ENCODE peak calls at places on chromosomes 5 and 9, in nine cellular contexts. C is endothelial cell; Q is NCI-H345; K is foreskin fibroblast; W is naive thymus-derived CD8-positive, alpha-beta T cell; Z is amniotic stem cell; E is GM23338; S is dorsolateral prefrontal cortex; M is psoas muscle. T is an unnamed sample.

GRCh38 chr9:79470957-79471356 is 100.8 kb upstream of the TLE4 start:
- DNase-seq in Q (no peak), C (no peak), W (no peak), M (no peak), Z (no peak), S (no peak), K (no peak), E (no peak), T (no peak)

GRCh38 chr9:94086468-94086867 is 2.2 kb downstream of the PTPDC1 start:
- DNase-seq in M (no peak), Q (no peak), C (no peak), W (no peak), Z (no peak), E (no peak), K (peak), S (no peak), T (no peak)

GRCh38 chr9:33187519-33188218 is 20.5 kb upstream of the B4GALT1 start:
- DNase-seq in Q (no peak), K (peak), C (no peak), E (no peak), S (peak), Z (no peak), M (peak), W (no peak), T (no peak)

GRCh38 chr9:88528356-88528755 is 6.6 kb upstream of the NXNL2 start:
- DNase-seq in C (no peak), E (no peak), Z (no peak), M (no peak), W (no peak), S (no peak), Q (no peak), K (no peak), T (no peak)

GRCh38 chr5:124235031-124235562 is 511.3 kb downstream of the ZNF608 start:
- DNase-seq in W (no peak), S (no peak), Q (no peak), E (peak), K (no peak), Z (no peak), M (no peak), C (no peak), T (no peak)

GRCh38 chr9:97983524-97984187 is 515 bp downstream of the ANP32B start:
- DNase-seq in S (peak), Q (peak), Z (no peak), C (peak), M (peak), W (peak), K (peak), E (peak), T (no peak)

GRCh38 chr5:73862796-73863195 is 236.8 kb downstream of the ARHGEF28 start:
- DNase-seq in K (no peak), M (no peak), C (no peak), S (no peak), Z (no peak), W (no peak), Q (no peak), E (no peak), T (no peak)

GRCh38 chr5:56172225-56172624 is 60.9 kb downstream of the ANKRD55 start:
- DNase-seq in C (no peak), S (no peak), Q (no peak), K (no peak), E (no peak), M (no peak), Z (no peak), W (no peak), T (no peak)

GRCh38 chr5:132225165-132226032 is 2.3 kb downstream of the P4HA2 start:
- DNase-seq in E (no peak), K (peak), Q (peak), M (peak), W (peak), Z (peak), C (no peak), S (peak), T (no peak)

GRCh38 chr9:128927731-128928411 is 7.1 kb downstream of the PHYHD1 start:
- DNase-seq in Z (no peak), C (peak), S (peak), K (peak), E (peak), W (peak), Q (peak), M (peak), T (no peak)

GRCh38 chr9:132472599-132472998 is 62.6 kb downstream of the CFAP77 start:
- DNase-seq in S (no peak), K (no peak), M (no peak), Z (no peak), E (no peak), C (no peak), Q (peak), W (no peak), T (no peak)

GRCh38 chr5:56715996-56716395 is 99.4 kb upstream of the MAP3K1 start:
- DNase-seq in E (no peak), Z (no peak), W (no peak), Q (no peak), S (no peak), M (no peak), K (no peak), C (no peak), T (no peak)

GRCh38 chr9:14321517-14322125 is 7.7 kb upstream of the NFIB start:
- DNase-seq in Z (no peak), Q (no peak), K (no peak), C (no peak), M (no peak), W (no peak), S (no peak), E (peak), T (no peak)

GRCh38 chr9:98310752-98311392 is 55.4 kb upstream of the TBC1D2 start:
- DNase-seq in W (no peak), Q (no peak), M (no peak), S (no peak), Z (no peak), K (peak), E (no peak), C (no peak), T (no peak)

GRCh38 chr5:1763960-1764605 is 35.6 kb downstream of the MRPL36 start:
- DNase-seq in M (no peak), E (no peak), K (peak), W (no peak), C (no peak), S (no peak), Q (no peak), Z (no peak), T (no peak)

GRCh38 chr5:52043543-52043942 is 660.3 kb downstream of the ISL1 start:
- DNase-seq in S (no peak), C (no peak), Q (peak), W (no peak), K (no peak), E (peak), Z (no peak), M (no peak), T (no peak)

GRCh38 chr5:111389390-111390082 is 122.8 kb downstream of the STARD4 start:
- DNase-seq in W (no peak), K (peak), M (no peak), S (no peak), Z (no peak), Q (no peak), C (no peak), E (no peak), T (peak)

GRCh38 chr9:135619599-135619886 is 19.8 kb downstream of the GLT6D1 start:
- DNase-seq in K (no peak), E (no peak), Q (peak), M (no peak), S (no peak), W (no peak), C (no peak), Z (no peak), T (no peak)

GRCh38 chr9:112711050-112711689 is 6.7 kb downstream of the INIP start:
- DNase-seq in K (peak), E (peak), C (no peak), Q (no peak), S (no peak), Z (peak), M (no peak), W (no peak), T (peak)

GRCh38 chr5:141680751-141681201 is 1.3 kb downstream of the ARAP3 start:
- DNase-seq in S (no peak), K (peak), Z (no peak), M (peak), W (no peak), C (peak), Q (no peak), E (peak), T (no peak)

GRCh38 chr5:11584008-11584407 is 320.2 kb downstream of the CTNND2 start:
- DNase-seq in M (no peak), C (no peak), S (no peak), K (no peak), E (no peak), Q (no peak), Z (no peak), W (no peak), T (no peak)

GRCh38 chr9:127396253-127396807 is 639 bp upstream of the SLC2A8 start:
- DNase-seq in Q (no peak), W (no peak), Z (no peak), E (no peak), C (no peak), M (no peak), S (no peak), K (no peak), T (no peak)

GRCh38 chr9:113499876-113500497 is 36.5 kb downstream of the RGS3 start:
- DNase-seq in Z (no peak), M (no peak), C (no peak), Q (no peak), E (no peak), K (no peak), W (no peak), S (no peak), T (no peak)

GRCh38 chr9:7123743-7124142 is 366.0 kb downstream of the KDM4C start:
- DNase-seq in C (no peak), W (no peak), Z (no peak), Q (no peak), M (no peak), E (no peak), S (no peak), K (no peak), T (no peak)

GRCh38 chr5:98902733-98903132 is 26.1 kb downstream of the CHD1 start:
- DNase-seq in S (no peak), C (no peak), M (no peak), Q (no peak), Z (peak), E (no peak), K (peak), W (no peak), T (no peak)

GRCh38 chr5:135578685-135579341 is at the start of gene CXCL14:
- DNase-seq in K (peak), C (peak), S (no peak), Q (peak), Z (no peak), M (peak), W (no peak), E (peak), T (no peak)

GRCh38 chr9:27358007-27358406 is 61.1 kb upstream of the EQTN start:
- DNase-seq in Q (no peak), W (no peak), C (no peak), Z (no peak), K (no peak), M (no peak), E (no peak), S (no peak), T (no peak)

GRCh38 chr5:177454397-177455035 is 7.9 kb downstream of the PRR7 start:
- DNase-seq in K (peak), E (peak), Q (peak), W (peak), S (peak), Z (peak), C (peak), M (peak), T (no peak)

GRCh38 chr9:95874303-95874988 is 1.0 kb upstream of the ERCC6L2 start:
- DNase-seq in Q (no peak), C (no peak), M (no peak), Z (no peak), S (peak), K (no peak), W (no peak), E (peak), T (no peak)

GRCh38 chr5:76367623-76368366 is 35.3 kb upstream of the IQGAP2 start:
- DNase-seq in S (no peak), E (no peak), K (peak), Z (no peak), M (no peak), C (no peak), W (no peak), Q (no peak), T (no peak)

GRCh38 chr9:97737429-97737828 is 40.3 kb upstream of the XPA start:
- DNase-seq in Z (no peak), C (no peak), E (peak), M (no peak), S (no peak), Q (peak), K (no peak), W (no peak), T (no peak)

GRCh38 chr5:139575751-139576150 is 14.6 kb downstream of the UBE2D2 start:
- DNase-seq in Q (no peak), Z (no peak), C (no peak), W (no peak), S (no peak), K (no peak), M (no peak), E (no peak), T (no peak)

GRCh38 chr5:28313543-28314334 is 1275.4 kb upstream of the CDH9 start:
- DNase-seq in Z (no peak), Q (no peak), S (no peak), K (no peak), C (no peak), W (no peak), M (no peak), E (no peak), T (no peak)

GRCh38 chr5:16690243-16690839 is 73.5 kb upstream of the RETREG1 start:
- DNase-seq in S (no peak), Q (peak), K (peak), M (no peak), E (peak), C (peak), W (no peak), Z (no peak), T (no peak)

GRCh38 chr5:81994679-81995078 is 22.9 kb downstream of the ATG10 start:
- DNase-seq in M (no peak), K (no peak), S (no peak), Z (no peak), Q (no peak), E (no peak), C (no peak), W (no peak), T (no peak)

GRCh38 chr5:14948341-14948830 is 76.8 kb upstream of the ANKH start:
- DNase-seq in W (no peak), K (no peak), M (no peak), Q (no peak), Z (no peak), S (no peak), E (no peak), C (no peak), T (no peak)

GRCh38 chr5:149529463-149529862 is 21.8 kb downstream of the CSNK1A1 start:
- DNase-seq in Z (no peak), S (no peak), Q (no peak), E (no peak), C (no peak), W (no peak), K (no peak), M (no peak), T (no peak)

GRCh38 chr9:133066181-133066983 is 4.6 kb downstream of the CEL start:
- DNase-seq in Q (no peak), M (no peak), S (no peak), Z (no peak), K (no peak), W (no peak), E (no peak), C (no peak), T (no peak)

GRCh38 chr5:134784946-134785620 is 26.5 kb downstream of the DDX46 start:
- DNase-seq in C (no peak), Q (no peak), E (peak), S (no peak), M (no peak), Z (no peak), W (no peak), K (peak), T (no peak)